ENCODE peak calls at places on chromosomes 1 and 21, in four cellular contexts. E is H7, J is kidney, H is thoracic aorta. X is an unnamed sample. For H3K36me3, the result is how much of the 10 kb centered on the place peaks cover.

GRCh38 chr1:25106352-25106751 is 126.0 kb downstream of the SYF2 start:
- DNase-seq in H (no peak), E (no peak), J (no peak), X (no peak)

GRCh38 chr1:172266528-172267174 is 153.8 kb upstream of the C1orf105 start:
- DNase-seq in E (no peak), H (no peak), J (no peak), X (no peak)

GRCh38 chr21:38645282-38645681 is 147.0 kb upstream of the ERG start:
- DNase-seq in H (no peak), J (no peak), E (no peak), X (no peak)

GRCh38 chr1:246724001-246724724 is at the start of gene SCCPDH:
- DNase-seq in H (peak), J (peak), E (peak), X (peak)

GRCh38 chr1:74780600-74780999 is 47.6 kb downstream of the TYW3 start:
- DNase-seq in J (no peak), H (no peak), E (peak), X (no peak)

GRCh38 chr21:26207021-26207420 is 36.5 kb upstream of the APP start:
- DNase-seq in E (no peak), J (no peak), H (no peak), X (no peak)

GRCh38 chr1:240046000-240046399 is 45.7 kb upstream of the FMN2 start:
- DNase-seq in E (no peak), H (no peak), J (no peak), X (no peak)

GRCh38 chr21:39051561-39051949 is 131.7 kb downstream of the PSMG1 start:
- DNase-seq in J (no peak), H (no peak), E (no peak), X (no peak)

GRCh38 chr1:110928904-110929303 is 34.8 kb downstream of the LRIF1 start:
- DNase-seq in E (no peak), J (no peak), H (no peak), X (no peak)

DNA sequence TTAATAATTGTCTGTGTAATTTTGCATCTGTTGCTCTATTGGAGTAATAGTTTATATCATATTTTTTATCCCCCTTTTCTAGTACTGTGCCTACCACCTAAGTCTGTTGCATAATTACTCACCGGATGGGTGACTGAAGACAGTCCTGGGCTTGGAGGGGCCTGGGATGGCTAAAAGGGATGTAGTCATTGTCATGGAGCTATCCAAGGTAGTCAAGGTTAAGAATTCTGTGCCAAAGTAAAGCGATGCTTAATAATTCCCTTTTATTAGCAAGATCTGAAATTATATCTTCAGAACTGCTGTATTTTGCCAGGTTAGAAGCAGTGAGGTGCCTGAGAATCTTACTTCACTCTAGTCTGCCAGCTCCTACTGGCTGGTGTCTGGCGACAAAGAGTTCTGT is 61.6 kb downstream of the KDM1A start:
- DNase-seq in E (no peak), H (no peak), J (no peak), X (no peak)
- H3K36me3 ChIP-seq in E (under half), H (under half), J (half or more), X (under half)

GRCh38 chr21:46269466-46269865 is 15.9 kb downstream of the MCM3AP start:
- DNase-seq in J (no peak), E (no peak), H (no peak), X (no peak)
- H3K36me3 ChIP-seq in J (half or more), E (half or more), H (half or more), X (under half)

GRCh38 chr1:32392358-32392757 is 1.9 kb downstream of the BSDC1 start:
- DNase-seq in E (no peak), J (no peak), H (no peak), X (no peak)

GRCh38 chr1:32390904-32391480 is 3.2 kb downstream of the BSDC1 start:
- DNase-seq in H (no peak), J (no peak), E (no peak), X (no peak)

GRCh38 chr1:32388641-32389040 is 5.6 kb downstream of the BSDC1 start:
- DNase-seq in E (no peak), J (no peak), H (no peak), X (no peak)

DNA sequence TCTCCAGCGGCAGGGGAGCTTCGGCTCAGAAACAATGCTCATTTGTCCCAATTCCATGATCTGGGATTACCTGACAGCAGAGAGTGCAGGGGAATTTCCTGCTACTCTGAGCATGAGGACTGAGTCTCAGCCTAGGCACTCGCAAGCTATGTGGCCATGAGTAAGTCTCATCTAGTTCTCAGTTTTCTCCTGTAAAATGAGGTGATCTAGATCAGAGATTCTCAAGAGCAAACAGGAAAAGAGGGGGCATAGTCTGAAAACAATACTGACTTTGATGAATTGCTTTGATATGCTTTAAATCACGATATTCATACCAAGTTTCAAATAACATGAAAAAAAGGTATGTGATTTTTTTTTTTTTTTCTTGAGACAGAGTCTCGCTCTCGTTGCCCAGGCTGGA is 7.2 kb downstream of the BSDC1 start:
- DNase-seq in H (no peak), J (no peak), E (no peak), X (no peak)
- H3K36me3 ChIP-seq in H (half or more), J (under half), E (under half), X (under half)

GRCh38 chr1:201061886-201062285 is 38.4 kb upstream of the KIF21B start:
- DNase-seq in E (no peak), H (no peak), J (peak), X (no peak)
- H3K36me3 ChIP-seq in E (under half), H (under half), J (under half), X (under half)

DNA sequence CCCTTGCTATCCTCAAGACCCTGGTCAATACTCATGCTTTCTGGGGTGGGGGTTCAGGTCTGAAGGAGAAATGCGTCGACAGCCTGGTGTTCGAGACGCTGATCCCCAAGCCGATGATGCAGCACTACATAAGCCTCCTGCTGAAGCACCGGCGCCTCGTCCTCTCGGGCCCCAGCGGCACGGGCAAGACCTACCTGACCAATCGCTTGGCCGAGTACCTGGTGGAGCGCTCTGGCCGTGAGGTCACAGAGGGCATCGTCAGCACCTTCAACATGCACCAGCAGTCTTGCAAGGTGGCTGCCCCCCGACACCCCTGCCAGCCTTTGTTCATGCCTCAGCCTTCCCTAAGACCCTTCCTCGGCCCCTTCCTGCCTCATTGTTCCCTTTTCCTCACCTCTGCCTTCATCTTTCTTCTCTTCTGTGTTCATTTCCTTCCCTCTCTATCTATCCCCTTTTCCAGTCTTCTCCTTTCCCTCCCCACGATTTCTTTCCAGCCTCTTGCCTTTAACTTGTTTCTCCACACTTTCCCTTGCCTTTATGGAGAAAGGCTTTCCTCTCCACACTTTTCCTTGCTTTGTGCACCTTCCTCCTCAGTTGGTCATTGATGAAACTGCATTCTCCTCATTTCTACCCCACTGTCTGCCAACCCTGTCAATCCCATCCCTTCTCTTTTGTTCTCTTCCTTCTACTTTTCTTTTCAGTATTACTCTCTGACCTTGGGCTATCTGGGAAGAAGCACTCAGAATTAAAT is 18.3 kb upstream of the IPO9 start:
- DNase-seq in J (no peak), H (no peak), E (no peak), X (no peak)
- H3K36me3 ChIP-seq in J (under half), H (half or more), E (under half), X (under half)

DNA sequence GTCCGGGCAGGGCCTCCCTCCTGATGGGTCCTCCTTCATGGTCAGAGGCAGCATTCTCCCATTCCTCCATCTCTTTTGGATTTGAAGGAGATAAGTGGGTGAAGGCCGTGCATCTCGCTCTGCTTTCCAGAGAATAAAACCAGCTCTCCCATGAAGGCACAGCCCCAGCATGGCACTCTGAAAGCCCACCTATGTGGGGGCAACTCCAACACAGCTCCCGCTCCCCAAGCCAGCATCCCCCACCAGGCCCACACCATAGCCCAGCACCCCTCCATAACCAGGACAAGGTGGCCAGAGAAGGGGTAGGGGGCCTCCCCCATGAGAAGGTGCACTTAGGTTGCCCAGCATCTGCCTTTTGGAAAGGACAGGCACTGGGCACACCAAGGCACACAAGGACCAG is 112.2 kb downstream of the PDE9A start:
- DNase-seq in E (no peak), H (no peak), J (peak), X (no peak)
- H3K36me3 ChIP-seq in E (under half), H (under half), J (under half), X (under half)

GRCh38 chr1:220425852-220426251 is 102.1 kb upstream of the MARK1 start:
- DNase-seq in H (no peak), J (no peak), E (no peak), X (no peak)
- H3K36me3 ChIP-seq in H (under half), J (under half), E (under half), X (under half)

GRCh38 chr1:222012816-222013215 is 270.9 kb upstream of the DUSP10 start:
- DNase-seq in H (no peak), E (no peak), J (no peak), X (no peak)
- H3K36me3 ChIP-seq in H (under half), E (under half), J (under half), X (under half)

DNA sequence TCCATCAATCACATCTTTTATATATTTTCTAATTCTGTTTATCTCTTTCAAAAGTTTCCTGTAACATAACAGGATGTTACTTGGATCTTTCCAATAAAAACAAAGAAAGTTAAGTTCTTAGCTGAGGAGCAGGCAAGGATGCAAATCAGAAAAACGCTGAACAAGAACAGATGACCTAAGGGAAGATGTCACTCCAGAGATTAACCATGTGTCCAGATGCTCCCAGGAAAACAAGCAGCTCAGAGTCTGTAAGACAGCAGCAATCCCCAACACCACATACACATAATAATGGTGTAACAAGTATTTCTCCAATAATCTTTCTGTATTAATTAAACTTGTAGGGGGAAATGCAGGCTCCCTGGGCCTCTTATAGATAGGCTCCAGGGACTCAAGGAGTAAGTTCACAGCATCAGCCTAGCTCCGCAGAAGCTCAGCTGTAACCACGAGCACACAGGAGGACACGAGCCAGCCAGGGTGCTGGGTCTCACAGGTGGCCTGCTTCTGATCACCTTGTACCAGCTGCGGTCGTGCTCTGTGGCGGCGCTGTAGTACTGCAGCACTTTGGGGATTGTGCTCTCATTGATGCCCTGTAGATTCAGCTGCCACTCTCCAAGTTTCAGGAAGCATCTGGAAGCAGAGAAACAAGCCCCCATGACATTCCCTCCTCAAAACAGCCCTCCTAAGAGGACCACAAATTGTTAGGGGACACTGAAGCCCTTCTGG is 33.1 kb upstream of the EXOSC10 start:
- DNase-seq in H (no peak), E (peak), J (no peak), X (no peak)
- H3K36me3 ChIP-seq in H (half or more), E (under half), J (under half), X (under half)

X was measured in body of pancreas.